ENCODE peak calls at places on chromosomes 5 and 9, in five cellular contexts. Z is IMR-90, N is GM12878, L is SK-N-SH, X is K562. I is an unnamed sample.

GRCh38 chr9:134602547-134603362 is 38.8 kb upstream of the COL5A1 start:
- DNase-seq in X (no peak), Z (peak), N (no peak), L (peak), I (peak)

GRCh38 chr5:6218116-6218515 is 160.2 kb downstream of the MED10 start:
- DNase-seq in X (no peak), Z (no peak), L (no peak), N (no peak), I (no peak)

GRCh38 chr9:31136524-31136923 is 1247.9 kb upstream of the ACO1 start:
- DNase-seq in Z (no peak), X (no peak), N (no peak), L (no peak), I (no peak)

GRCh38 chr9:124355941-124356744 is 59.1 kb downstream of the PSMB7 start:
- DNase-seq in X (no peak), N (no peak), L (no peak), Z (no peak), I (no peak)

GRCh38 chr5:111820072-111820471 is 63.1 kb upstream of the NREP start:
- DNase-seq in L (no peak), N (no peak), X (no peak), Z (no peak), I (peak)

GRCh38 chr9:13862562-13862961 is 451.4 kb downstream of the NFIB start:
- DNase-seq in X (no peak), Z (no peak), L (no peak), N (no peak), I (no peak)

GRCh38 chr5:140488914-140489313 is 58.5 kb upstream of the EIF4EBP3 start:
- DNase-seq in X (no peak), N (no peak), L (no peak), Z (no peak), I (no peak)

GRCh38 chr5:103562084-103562452 is 521 bp downstream of the NUDT12 start:
- DNase-seq in L (no peak), N (no peak), X (no peak), Z (no peak), I (no peak)

GRCh38 chr5:111948517-111948916 is 191.5 kb upstream of the NREP start:
- DNase-seq in L (no peak), Z (peak), N (no peak), X (no peak), I (no peak)

GRCh38 chr5:80736730-80737129 is 81.9 kb upstream of the DHFR start:
- DNase-seq in Z (peak), X (no peak), N (no peak), L (no peak), I (no peak)

GRCh38 chr5:113147088-113147487 is 170.5 kb downstream of the DCP2 start:
- DNase-seq in X (no peak), N (no peak), Z (peak), L (no peak), I (no peak)

GRCh38 chr5:123610209-123610608 is 98.2 kb downstream of the CSNK1G3 start:
- DNase-seq in N (no peak), L (no peak), Z (peak), X (no peak), I (no peak)

GRCh38 chr5:138989720-138990119 is 114.6 kb upstream of the LRRTM2 start:
- DNase-seq in X (no peak), L (no peak), Z (peak), N (no peak), I (no peak)

GRCh38 chr5:155728146-155728856 is 598.7 kb upstream of the SGCD start:
- DNase-seq in L (peak), N (no peak), X (no peak), Z (peak), I (no peak)

GRCh38 chr9:90014421-90014820 is 409.6 kb downstream of the GADD45G start:
- DNase-seq in Z (no peak), L (no peak), N (no peak), X (no peak), I (no peak)

GRCh38 chr5:999724-1000123 is 8.9 kb upstream of the NKD2 start:
- DNase-seq in N (no peak), X (no peak), L (no peak), Z (no peak), I (no peak)

GRCh38 chr9:970310-971002 is 6.0 kb upstream of the DMRT3 start:
- DNase-seq in L (no peak), X (no peak), N (no peak), Z (no peak), I (no peak)

GRCh38 chr9:121271368-121272351 is 3.7 kb downstream of the GSN start:
- DNase-seq in Z (peak), N (no peak), L (no peak), X (no peak), I (no peak)

GRCh38 chr5:170448221-170448620 is 55.6 kb upstream of the KCNIP1 start:
- DNase-seq in Z (no peak), L (no peak), X (no peak), N (no peak), I (no peak)

GRCh38 chr9:4558599-4558998 is 68.3 kb downstream of the SLC1A1 start:
- DNase-seq in X (no peak), Z (no peak), N (no peak), L (no peak), I (no peak)
- TF ChIP-seq MXI1 in X (no peak), Z (no peak), N (no peak), L (no peak), I (no peak)

GRCh38 chr9:69594180-69594579 is 78.0 kb downstream of the APBA1 start:
- DNase-seq in Z (no peak), N (no peak), X (no peak), L (no peak), I (no peak)
- TF ChIP-seq MXI1 in Z (no peak), N (no peak), X (no peak), L (no peak), I (no peak)

GRCh38 chr9:127021664-127022337 is 100.6 kb downstream of the ANGPTL2 start:
- DNase-seq in X (no peak), L (peak), N (no peak), Z (peak), I (no peak)

GRCh38 chr9:127020526-127021078 is 101.8 kb downstream of the ANGPTL2 start:
- DNase-seq in X (no peak), Z (no peak), L (no peak), N (no peak), I (no peak)

GRCh38 chr9:127025042-127025441 is 97.4 kb downstream of the ANGPTL2 start:
- DNase-seq in X (no peak), N (no peak), Z (peak), L (no peak), I (no peak)

GRCh38 chr9:127020036-127020435 is 102.4 kb downstream of the ANGPTL2 start:
- DNase-seq in L (no peak), X (no peak), N (no peak), Z (no peak), I (no peak)

GRCh38 chr9:127022913-127023665 is 99.3 kb downstream of the ANGPTL2 start:
- DNase-seq in Z (no peak), N (no peak), L (no peak), X (no peak), I (no peak)
- TF ChIP-seq MXI1 in Z (no peak), N (no peak), L (no peak), X (no peak), I (no peak)

GRCh38 chr9:91515074-91515687 is 91.5 kb upstream of the NFIL3 start:
- DNase-seq in N (peak), L (no peak), Z (peak), X (peak), I (no peak)
- TF ChIP-seq MXI1 in N (no peak), L (no peak), Z (no peak), X (no peak), I (no peak)

DNA sequence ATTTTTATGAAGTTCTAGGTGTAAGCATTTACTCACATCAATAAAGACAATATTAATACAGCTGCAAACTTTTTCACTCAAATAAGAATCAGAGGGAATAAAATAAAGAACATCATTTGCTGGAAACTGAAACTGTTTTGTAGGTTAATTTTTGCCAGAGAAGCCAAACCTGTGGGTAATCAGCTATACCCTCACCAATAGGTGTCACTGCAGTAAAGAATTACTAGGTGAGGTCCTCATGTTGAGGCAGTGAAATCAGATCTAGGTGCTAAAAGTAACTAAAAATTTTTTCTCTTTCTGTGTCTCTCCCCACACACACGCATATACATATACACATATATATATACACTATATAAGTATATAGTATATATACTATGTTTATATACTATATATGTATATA is 1016.3 kb upstream of the SEMA6A start:
- DNase-seq in L (peak), X (no peak), Z (peak), N (no peak), I (peak)
- TF ChIP-seq MXI1 in L (no peak), X (no peak), Z (no peak), N (no peak), I (no peak)

GRCh38 chr9:92763721-92764380 is 782 bp downstream of the BICD2 start:
- DNase-seq in L (peak), N (no peak), X (peak), Z (no peak), I (no peak)
- TF ChIP-seq MXI1 in L (peak), N (peak), X (no peak), Z (no peak), I (no peak)

GRCh38 chr5:52943285-52943684 is 45.9 kb upstream of the ITGA2 start:
- DNase-seq in L (no peak), N (no peak), Z (no peak), X (no peak), I (peak)
- TF ChIP-seq MXI1 in L (no peak), N (no peak), Z (no peak), X (no peak), I (no peak)

GRCh38 chr5:108184940-108185339 is 197.0 kb downstream of the FBXL17 start:
- DNase-seq in L (no peak), Z (no peak), N (no peak), X (no peak), I (no peak)
- TF ChIP-seq MXI1 in L (no peak), Z (no peak), N (no peak), X (no peak), I (no peak)